ENCODE peak calls at places on chromosome 15, in seven cellular contexts. E, I, O, Z, B, M and C are unnamed samples. For H3K4me1, the result is how much of the 10 kb centered on the place peaks cover.

GRCh38 chr15:90212221-90213079 is 11.3 kb downstream of the SEMA4B start:
- DNase-seq in M (peak), B (no peak), O (no peak), E (no peak), Z (no peak), I (peak), C (no peak)

GRCh38 chr15:54556231-54556630 is 578.0 kb downstream of the UNC13C start:
- DNase-seq in O (no peak), I (no peak), E (no peak), B (no peak), M (no peak), Z (no peak), C (no peak)

GRCh38 chr15:75149911-75150709 is 51.6 kb upstream of the C15orf39 start:
- DNase-seq in I (peak), B (peak), O (no peak), Z (no peak), E (no peak), M (peak), C (no peak)

GRCh38 chr15:44029003-44029402 is 166.1 kb downstream of the FRMD5 start:
- DNase-seq in B (no peak), O (no peak), M (no peak), Z (no peak), E (no peak), I (no peak), C (no peak)

GRCh38 chr15:79898369-79898768 is 1.6 kb upstream of the MTHFS start:
- DNase-seq in Z (no peak), B (no peak), M (no peak), E (no peak), I (no peak), O (no peak), C (no peak)

GRCh38 chr15:68593341-68593740 is 14.5 kb downstream of the CORO2B start:
- DNase-seq in M (no peak), B (no peak), O (no peak), Z (no peak), I (no peak), E (no peak), C (no peak)

GRCh38 chr15:56693761-56694160 is 39.5 kb downstream of the ZNF280D start:
- DNase-seq in I (no peak), E (no peak), B (no peak), O (no peak), M (no peak), Z (no peak), C (no peak)

GRCh38 chr15:78739206-78739605 is 72.1 kb downstream of the ADAMTS7 start:
- DNase-seq in I (no peak), Z (no peak), B (no peak), M (peak), E (no peak), O (peak), C (no peak)

GRCh38 chr15:44734839-44735481 is 1.4 kb upstream of the TRIM69 start:
- DNase-seq in Z (no peak), O (no peak), I (no peak), M (no peak), B (no peak), E (no peak), C (no peak)

GRCh38 chr15:91408476-91409076 is 308.5 kb downstream of the SV2B start:
- DNase-seq in E (no peak), Z (no peak), O (no peak), B (no peak), M (no peak), I (no peak), C (no peak)

GRCh38 chr15:29457729-29458128 is 188.1 kb upstream of the NSMCE3 start:
- DNase-seq in M (no peak), O (no peak), E (no peak), Z (no peak), I (no peak), B (no peak), C (no peak)

GRCh38 chr15:53296603-53297002 is 462.9 kb downstream of the WDR72 start:
- DNase-seq in I (no peak), O (peak), B (no peak), Z (no peak), E (no peak), M (no peak), C (no peak)

GRCh38 chr15:35624881-35625280 is 78.9 kb upstream of the DPH6 start:
- DNase-seq in B (no peak), E (no peak), M (no peak), I (peak), O (no peak), Z (no peak), C (no peak)

GRCh38 chr15:97177135-97177704 is 783.3 kb upstream of the ARRDC4 start:
- DNase-seq in O (peak), I (no peak), E (no peak), Z (no peak), B (no peak), M (no peak), C (no peak)

GRCh38 chr15:22799902-22800301 is 13.5 kb downstream of the NIPA1 start:
- DNase-seq in O (no peak), I (no peak), E (no peak), M (no peak), Z (no peak), B (no peak), C (no peak)

GRCh38 chr15:56804908-56805307 is 71.6 kb upstream of the ZNF280D start:
- DNase-seq in I (no peak), B (no peak), M (no peak), E (no peak), Z (no peak), O (no peak), C (no peak)

GRCh38 chr15:33846151-33846550 is 122.1 kb upstream of the CHRM5 start:
- DNase-seq in M (no peak), E (no peak), I (no peak), Z (no peak), O (no peak), B (no peak), C (no peak)

GRCh38 chr15:68197170-68197492 is 8.0 kb downstream of the CALML4 start:
- DNase-seq in B (no peak), M (no peak), I (no peak), Z (no peak), E (no peak), O (peak), C (no peak)

GRCh38 chr15:61050844-61051569 is 178.1 kb downstream of the RORA start:
- DNase-seq in I (no peak), O (no peak), E (no peak), Z (no peak), B (no peak), M (no peak), C (no peak)

GRCh38 chr15:94584833-94585244 is 353.5 kb downstream of the MCTP2 start:
- DNase-seq in E (no peak), B (no peak), O (no peak), Z (no peak), I (peak), M (no peak), C (no peak)

GRCh38 chr15:80744826-80745225 is 34.3 kb upstream of the CEMIP start:
- DNase-seq in M (no peak), I (peak), B (no peak), O (no peak), E (no peak), Z (no peak), C (no peak)

GRCh38 chr15:65060641-65061397 is 7.0 kb downstream of the RASL12 start:
- DNase-seq in B (no peak), M (no peak), Z (no peak), O (no peak), E (no peak), I (no peak), C (no peak)

GRCh38 chr15:64426845-64427465 is 33.4 kb upstream of the ZNF609 start:
- DNase-seq in E (no peak), I (no peak), M (no peak), O (no peak), B (peak), Z (no peak), C (no peak)

GRCh38 chr15:78108300-78109084 is 16.1 kb downstream of the SH2D7 start:
- DNase-seq in B (peak), E (peak), I (peak), Z (peak), O (peak), M (peak), C (peak)

GRCh38 chr15:57069423-57069822 is 151.0 kb downstream of the TCF12 start:
- DNase-seq in Z (no peak), O (no peak), B (no peak), I (no peak), E (no peak), M (no peak), C (no peak)

GRCh38 chr15:90949979-90950675 is 4.6 kb upstream of the RCCD1 start:
- DNase-seq in E (no peak), I (no peak), B (no peak), M (no peak), O (no peak), Z (no peak), C (no peak)

GRCh38 chr15:36856339-36856973 is 243.9 kb downstream of the MEIS2 start:
- DNase-seq in M (no peak), B (no peak), E (no peak), O (no peak), Z (no peak), I (no peak), C (no peak)

GRCh38 chr15:59879506-59879905 is 124.6 kb upstream of the FOXB1 start:
- DNase-seq in B (no peak), M (no peak), I (peak), O (no peak), E (no peak), Z (no peak), C (no peak)

GRCh38 chr15:66287461-66288055 is 5.8 kb upstream of the DIS3L start:
- DNase-seq in O (no peak), M (no peak), I (peak), B (no peak), E (peak), Z (no peak), C (no peak)

GRCh38 chr15:63461230-63461629 is 43.2 kb upstream of the USP3 start:
- DNase-seq in O (peak), Z (peak), E (no peak), B (no peak), I (no peak), M (no peak), C (no peak)

GRCh38 chr15:43230640-43231115 is 9.9 kb upstream of the EPB42 start:
- DNase-seq in O (no peak), I (no peak), B (no peak), M (no peak), Z (no peak), E (no peak), C (no peak)

GRCh38 chr15:89129123-89129815 is 41.0 kb downstream of the ABHD2 start:
- DNase-seq in Z (peak), O (peak), B (no peak), M (peak), I (peak), E (no peak), C (no peak)

GRCh38 chr15:96409231-96410138 is 79.0 kb downstream of the NR2F2 start:
- DNase-seq in B (no peak), O (peak), E (no peak), Z (no peak), M (peak), I (no peak), C (no peak)

GRCh38 chr15:51846463-51847230 is 17.2 kb downstream of the TMOD3 start:
- DNase-seq in B (peak), O (no peak), Z (no peak), I (peak), M (no peak), E (no peak), C (no peak)

GRCh38 chr15:47803767-47804166 is 86.5 kb downstream of the SEMA6D start:
- DNase-seq in I (peak), Z (no peak), B (no peak), O (no peak), E (no peak), M (no peak), C (no peak)

GRCh38 chr15:75531041-75531450 is 48.1 kb downstream of the PTPN9 start:
- DNase-seq in O (no peak), B (no peak), Z (no peak), E (no peak), M (peak), I (peak), C (no peak)

GRCh38 chr15:88113909-88114308 is 142.6 kb downstream of the NTRK3 start:
- DNase-seq in Z (no peak), O (no peak), B (no peak), E (no peak), M (no peak), I (no peak), C (no peak)

GRCh38 chr15:96893159-96893906 is 562.8 kb downstream of the NR2F2 start:
- DNase-seq in O (peak), Z (no peak), E (peak), I (peak), M (no peak), B (no peak), C (no peak)

GRCh38 chr15:50873935-50874353 is 34.5 kb upstream of the AP4E1 start:
- DNase-seq in B (no peak), I (no peak), E (no peak), Z (no peak), M (no peak), O (no peak), C (no peak)

DNA sequence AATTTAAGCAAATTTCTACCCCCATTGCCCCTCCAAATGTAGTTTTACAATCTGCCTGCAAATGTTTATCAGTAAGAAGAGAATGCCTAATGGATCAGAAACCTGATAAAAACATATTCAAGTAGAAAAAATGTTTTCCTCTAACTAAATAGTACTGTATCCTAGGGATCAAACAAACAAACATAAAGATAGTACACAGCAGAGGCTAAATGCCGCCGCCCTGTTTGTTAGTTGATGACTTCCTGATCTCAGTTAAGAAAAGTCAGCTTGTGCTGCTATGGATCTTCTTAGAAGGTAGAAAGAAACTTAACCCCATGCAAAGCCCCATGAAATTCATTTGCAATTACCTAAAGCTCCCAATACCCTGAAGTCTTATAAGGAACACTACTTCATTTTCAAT is 387.3 kb upstream of the THBS1 start:
- DNase-seq in E (no peak), O (no peak), Z (no peak), M (no peak), B (no peak), I (no peak), C (no peak)
- H3K4me1 ChIP-seq in E (under half), O (under half), Z (under half), M (under half), B (under half), I (half or more), C (under half)

GRCh38 chr15:58477228-58477627 is 45.4 kb downstream of the LIPC start:
- DNase-seq in I (no peak), B (no peak), Z (no peak), O (no peak), M (no peak), E (no peak), C (no peak)
- H3K4me3 ChIP-seq in I (no peak), B (no peak), Z (no peak), O (no peak), M (no peak), E (no peak), C (no peak)

DNA sequence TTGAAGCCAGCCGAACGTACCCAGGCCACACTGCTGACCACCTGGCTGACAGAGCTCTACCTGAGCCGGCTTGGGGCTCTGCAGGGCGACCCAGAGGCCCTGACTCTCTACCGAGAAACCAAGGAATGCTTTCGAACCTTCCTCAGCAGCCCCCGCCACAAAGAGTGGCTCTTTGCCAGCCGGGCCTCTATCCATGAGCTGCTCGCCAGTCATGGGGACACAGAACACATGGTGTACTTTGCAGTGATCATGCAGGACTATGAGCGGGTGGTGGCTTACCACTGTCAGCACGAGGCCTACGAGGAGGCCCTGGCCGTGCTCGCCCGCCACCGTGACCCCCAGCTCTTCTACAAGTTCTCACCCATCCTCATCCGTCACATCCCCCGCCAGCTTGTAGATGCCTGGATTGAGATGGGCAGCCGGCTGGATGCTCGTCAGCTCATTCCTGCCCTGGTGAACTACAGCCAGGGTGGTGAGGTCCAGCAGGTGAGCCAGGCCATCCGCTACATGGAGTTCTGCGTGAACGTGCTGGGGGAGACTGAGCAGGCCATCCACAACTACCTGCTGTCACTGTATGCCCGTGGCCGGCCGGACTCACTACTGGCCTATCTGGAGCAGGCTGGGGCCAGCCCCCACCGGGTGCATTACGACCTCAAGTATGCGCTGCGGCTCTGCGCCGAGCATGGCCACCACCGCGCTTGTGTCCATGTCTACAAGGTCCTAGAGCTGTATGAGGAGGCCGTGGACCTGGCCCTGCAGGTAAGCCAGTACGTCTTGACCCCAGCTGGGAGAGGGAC is 6.2 kb downstream of the VPS18 start:
- DNase-seq in Z (no peak), I (no peak), M (no peak), O (peak), B (no peak), E (no peak), C (no peak)
- H3K4me1 ChIP-seq in Z (under half), I (under half), M (under half), O (under half), B (under half), E (under half), C (under half)

GRCh38 chr15:31338879-31339557 is 12.4 kb downstream of the KLF13 start:
- DNase-seq in Z (no peak), O (no peak), B (no peak), E (no peak), M (no peak), I (peak), C (no peak)
- H3K4me3 ChIP-seq in Z (no peak), O (no peak), B (no peak), E (no peak), M (no peak), I (no peak), C (no peak)

GRCh38 chr15:99503411-99503810 is 62.4 kb upstream of the MEF2A start:
- DNase-seq in Z (no peak), M (no peak), O (peak), B (no peak), E (no peak), I (no peak), C (no peak)

GRCh38 chr15:99502182-99502581 is 63.6 kb upstream of the MEF2A start:
- DNase-seq in B (no peak), Z (no peak), O (peak), E (no peak), I (no peak), M (no peak), C (no peak)

GRCh38 chr15:99502661-99503060 is 63.1 kb upstream of the MEF2A start:
- DNase-seq in Z (no peak), M (no peak), O (peak), I (no peak), B (no peak), E (no peak), C (no peak)

GRCh38 chr15:99504823-99505551 is 60.8 kb upstream of the MEF2A start:
- DNase-seq in O (peak), Z (no peak), B (no peak), M (no peak), E (no peak), I (peak), C (no peak)

DNA sequence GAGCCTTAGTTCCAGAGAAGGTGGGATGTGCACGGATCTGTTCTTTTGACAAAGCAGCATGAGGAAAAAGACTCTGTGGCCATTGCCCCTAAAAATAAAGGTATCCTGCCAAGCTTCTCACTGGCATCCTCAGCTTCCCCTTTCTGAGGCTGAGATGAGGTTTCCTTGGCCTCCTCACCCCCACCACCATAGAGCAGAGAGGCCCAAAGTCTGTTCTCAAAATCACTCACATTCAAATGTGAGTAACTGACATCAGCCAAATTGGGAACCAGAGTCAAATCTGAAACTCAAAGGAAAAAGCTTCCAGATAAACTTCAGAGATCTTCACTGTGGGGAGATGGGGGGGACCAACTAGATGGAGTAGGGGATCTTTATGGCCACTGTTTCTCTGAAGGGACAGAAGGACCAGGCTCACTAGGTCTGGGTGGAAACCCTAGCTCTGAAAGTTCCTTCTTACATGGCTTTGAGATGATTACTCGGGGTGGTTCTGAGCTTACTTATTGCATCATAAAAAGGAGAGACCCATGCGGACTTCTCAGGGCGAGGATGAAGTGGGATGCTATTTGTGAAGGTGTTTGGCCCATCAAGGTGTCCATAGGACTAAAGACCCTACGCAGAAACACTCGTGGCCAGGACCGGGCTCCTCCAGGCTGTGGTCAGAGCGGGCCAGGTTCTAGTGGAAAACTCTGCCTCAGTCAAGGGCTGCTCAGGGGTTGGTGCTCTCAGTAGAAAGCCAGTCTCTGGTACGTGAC is 61.5 kb upstream of the MEF2A start:
- DNase-seq in M (no peak), O (peak), Z (no peak), I (no peak), E (no peak), B (no peak), C (no peak)
- H3K4me1 ChIP-seq in M (under half), O (under half), Z (under half), I (under half), E (under half), B (under half), C (under half)

DNA sequence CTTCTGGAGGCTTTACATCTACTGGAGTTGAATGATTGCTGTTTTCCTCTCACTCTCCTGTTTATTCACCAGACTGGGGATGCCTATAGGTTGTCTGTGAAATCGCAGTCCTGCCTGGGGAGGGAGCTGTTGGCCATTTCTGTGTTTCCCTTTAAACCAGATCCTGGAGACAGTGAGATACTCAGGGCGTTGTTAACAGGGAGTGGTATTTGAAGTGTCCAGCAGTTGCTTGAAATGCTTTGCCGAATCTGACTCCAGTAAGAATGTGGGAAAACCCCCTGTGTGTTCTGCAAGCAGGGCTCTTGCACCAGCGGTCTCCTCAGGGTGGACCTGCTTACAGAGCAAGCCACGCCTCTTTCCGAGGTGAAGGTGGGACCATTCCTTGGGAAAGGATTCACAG is 4.3 kb upstream of the LRRK1 start:
- DNase-seq in B (no peak), Z (no peak), E (no peak), I (no peak), M (no peak), O (peak), C (no peak)
- H3K4me3 ChIP-seq in B (no peak), Z (no peak), E (no peak), I (no peak), M (no peak), O (no peak), C (no peak)